ENCODE peak calls at places on chromosomes 5 and 9, in eight cellular contexts. One of them, this sample, is unnamed. For H3K4me1, the result is how much of the 10 kb centered on the place peaks cover.

GRCh38 chr9:133532937-133533668 is 1.4 kb upstream of the ADAMTSL2 start:
- DNase-seq in GM12878: peak
- DNase-seq in uterus: peak
- DNase-seq in adrenal gland: peak
- DNase-seq in A549: peak
- DNase-seq in IMR-90: peak
- DNase-seq in heart left ventricle: peak
- DNase-seq in HCT116: peak
- DNase-seq in this sample: peak

GRCh38 chr5:100841358-100842076 is 61.6 kb downstream of the ST8SIA4 start:
- DNase-seq in GM12878: no peak
- DNase-seq in adrenal gland: no peak
- DNase-seq in HCT116: peak
- DNase-seq in heart left ventricle: no peak
- DNase-seq in A549: peak
- DNase-seq in IMR-90: no peak
- DNase-seq in uterus: no peak
- DNase-seq in this sample: no peak

GRCh38 chr5:137502632-137503031 is 3.5 kb upstream of the SPOCK1 start:
- DNase-seq in HCT116: no peak
- DNase-seq in A549: no peak
- DNase-seq in IMR-90: no peak
- DNase-seq in heart left ventricle: no peak
- DNase-seq in uterus: no peak
- DNase-seq in GM12878: no peak
- DNase-seq in adrenal gland: no peak
- DNase-seq in this sample: no peak

GRCh38 chr5:153659337-153659736 is 168.9 kb downstream of the GRIA1 start:
- DNase-seq in heart left ventricle: no peak
- DNase-seq in HCT116: no peak
- DNase-seq in adrenal gland: peak
- DNase-seq in uterus: no peak
- DNase-seq in A549: no peak
- DNase-seq in GM12878: no peak
- DNase-seq in IMR-90: peak
- DNase-seq in this sample: no peak

GRCh38 chr9:92234503-92234902 is 59.0 kb downstream of the IARS1 start:
- DNase-seq in uterus: no peak
- DNase-seq in IMR-90: no peak
- DNase-seq in adrenal gland: no peak
- DNase-seq in HCT116: no peak
- DNase-seq in A549: no peak
- DNase-seq in GM12878: no peak
- DNase-seq in heart left ventricle: no peak
- DNase-seq in this sample: peak

GRCh38 chr5:127757576-127757975 is 54.4 kb downstream of the CCDC192 start:
- DNase-seq in heart left ventricle: no peak
- DNase-seq in adrenal gland: peak
- DNase-seq in GM12878: peak
- DNase-seq in IMR-90: peak
- DNase-seq in A549: peak
- DNase-seq in HCT116: peak
- DNase-seq in uterus: no peak
- DNase-seq in this sample: peak

GRCh38 chr9:136011703-136012496 is 50.7 kb upstream of the UBAC1 start:
- DNase-seq in GM12878: no peak
- DNase-seq in A549: no peak
- DNase-seq in adrenal gland: peak
- DNase-seq in IMR-90: peak
- DNase-seq in uterus: peak
- DNase-seq in HCT116: no peak
- DNase-seq in heart left ventricle: peak
- DNase-seq in this sample: peak

GRCh38 chr9:93808115-93809029 is 146.8 kb downstream of the BARX1 start:
- DNase-seq in IMR-90: no peak
- DNase-seq in GM12878: no peak
- DNase-seq in uterus: no peak
- DNase-seq in adrenal gland: no peak
- DNase-seq in heart left ventricle: no peak
- DNase-seq in A549: no peak
- DNase-seq in HCT116: no peak
- DNase-seq in this sample: no peak

GRCh38 chr5:73862796-73863195 is 236.8 kb downstream of the ARHGEF28 start:
- DNase-seq in uterus: no peak
- DNase-seq in GM12878: no peak
- DNase-seq in adrenal gland: no peak
- DNase-seq in heart left ventricle: no peak
- DNase-seq in HCT116: no peak
- DNase-seq in IMR-90: no peak
- DNase-seq in A549: no peak
- DNase-seq in this sample: no peak

GRCh38 chr5:6350277-6351090 is 27.9 kb downstream of the MED10 start:
- DNase-seq in adrenal gland: no peak
- DNase-seq in IMR-90: no peak
- DNase-seq in heart left ventricle: no peak
- DNase-seq in HCT116: no peak
- DNase-seq in uterus: no peak
- DNase-seq in A549: no peak
- DNase-seq in GM12878: no peak
- DNase-seq in this sample: no peak

GRCh38 chr5:159104058-159104651 is 4.4 kb upstream of the EBF1 start:
- DNase-seq in IMR-90: peak
- DNase-seq in A549: peak
- DNase-seq in uterus: peak
- DNase-seq in HCT116: no peak
- DNase-seq in adrenal gland: no peak
- DNase-seq in GM12878: no peak
- DNase-seq in heart left ventricle: peak
- DNase-seq in this sample: no peak

GRCh38 chr5:172857982-172858381 is 23.9 kb downstream of the ERGIC1 start:
- DNase-seq in uterus: no peak
- DNase-seq in GM12878: no peak
- DNase-seq in adrenal gland: no peak
- DNase-seq in heart left ventricle: peak
- DNase-seq in IMR-90: no peak
- DNase-seq in HCT116: no peak
- DNase-seq in A549: no peak
- DNase-seq in this sample: no peak

GRCh38 chr5:172854958-172855357 is 20.9 kb downstream of the ERGIC1 start:
- DNase-seq in GM12878: no peak
- DNase-seq in adrenal gland: no peak
- DNase-seq in HCT116: no peak
- DNase-seq in IMR-90: no peak
- DNase-seq in A549: no peak
- DNase-seq in uterus: no peak
- DNase-seq in heart left ventricle: no peak
- DNase-seq in this sample: peak

GRCh38 chr5:172854451-172854871 is 20.4 kb downstream of the ERGIC1 start:
- DNase-seq in heart left ventricle: no peak
- DNase-seq in uterus: no peak
- DNase-seq in A549: no peak
- DNase-seq in HCT116: no peak
- DNase-seq in adrenal gland: no peak
- DNase-seq in IMR-90: peak
- DNase-seq in GM12878: no peak
- DNase-seq in this sample: peak

GRCh38 chr5:172855597-172856292 is 21.7 kb downstream of the ERGIC1 start:
- DNase-seq in heart left ventricle: no peak
- DNase-seq in A549: no peak
- DNase-seq in GM12878: no peak
- DNase-seq in uterus: no peak
- DNase-seq in HCT116: no peak
- DNase-seq in adrenal gland: peak
- DNase-seq in IMR-90: no peak
- DNase-seq in this sample: peak

DNA sequence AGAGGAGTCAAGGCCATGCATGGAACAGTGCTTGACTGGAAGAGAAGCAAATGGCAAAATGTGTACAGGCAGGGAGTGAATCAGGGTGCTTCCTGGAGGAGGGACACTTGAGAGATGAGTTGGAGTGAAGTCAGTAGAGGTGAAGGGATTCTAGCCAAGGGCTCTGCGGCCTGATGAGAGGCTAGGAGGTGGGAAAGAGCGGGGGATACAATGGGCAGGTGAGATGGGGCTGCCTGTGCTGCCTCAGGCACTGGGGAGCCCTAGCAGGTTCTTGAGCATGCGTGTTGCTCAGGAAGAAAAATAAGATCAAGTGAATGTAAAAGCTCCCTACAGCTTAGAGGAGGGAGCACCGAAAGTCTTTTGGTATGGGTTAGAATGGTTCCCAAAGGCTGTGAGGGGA is 22.3 kb downstream of the ERGIC1 start:
- DNase-seq in HCT116: no peak
- DNase-seq in uterus: no peak
- DNase-seq in IMR-90: no peak
- DNase-seq in heart left ventricle: no peak
- DNase-seq in adrenal gland: no peak
- DNase-seq in A549: no peak
- DNase-seq in GM12878: no peak
- DNase-seq in this sample: no peak
- H3K4me1 ChIP-seq in HCT116: under half
- H3K4me1 ChIP-seq in uterus: under half
- H3K4me1 ChIP-seq in IMR-90: half or more
- H3K4me1 ChIP-seq in heart left ventricle: half or more
- H3K4me1 ChIP-seq in adrenal gland: under half
- H3K4me1 ChIP-seq in A549: half or more
- H3K4me1 ChIP-seq in GM12878: under half
- H3K4me1 ChIP-seq in this sample: half or more

GRCh38 chr9:32387256-32387655 is 2.8 kb downstream of the ACO1 start:
- DNase-seq in adrenal gland: no peak
- DNase-seq in heart left ventricle: no peak
- DNase-seq in GM12878: no peak
- DNase-seq in uterus: no peak
- DNase-seq in IMR-90: no peak
- DNase-seq in HCT116: no peak
- DNase-seq in A549: no peak
- DNase-seq in this sample: no peak

GRCh38 chr9:32385135-32385884 is 867 bp downstream of the ACO1 start:
- DNase-seq in A549: no peak
- DNase-seq in adrenal gland: no peak
- DNase-seq in HCT116: no peak
- DNase-seq in GM12878: no peak
- DNase-seq in IMR-90: peak
- DNase-seq in uterus: no peak
- DNase-seq in heart left ventricle: no peak
- DNase-seq in this sample: no peak

GRCh38 chr9:32384364-32385134 is at the start of gene ACO1:
- DNase-seq in A549: peak
- DNase-seq in HCT116: peak
- DNase-seq in adrenal gland: peak
- DNase-seq in heart left ventricle: peak
- DNase-seq in GM12878: peak
- DNase-seq in IMR-90: peak
- DNase-seq in uterus: peak
- DNase-seq in this sample: peak

GRCh38 chr9:32385885-32386283 is 1.4 kb downstream of the ACO1 start:
- DNase-seq in IMR-90: no peak
- DNase-seq in GM12878: no peak
- DNase-seq in A549: no peak
- DNase-seq in adrenal gland: no peak
- DNase-seq in uterus: no peak
- DNase-seq in heart left ventricle: no peak
- DNase-seq in HCT116: no peak
- DNase-seq in this sample: no peak

DNA sequence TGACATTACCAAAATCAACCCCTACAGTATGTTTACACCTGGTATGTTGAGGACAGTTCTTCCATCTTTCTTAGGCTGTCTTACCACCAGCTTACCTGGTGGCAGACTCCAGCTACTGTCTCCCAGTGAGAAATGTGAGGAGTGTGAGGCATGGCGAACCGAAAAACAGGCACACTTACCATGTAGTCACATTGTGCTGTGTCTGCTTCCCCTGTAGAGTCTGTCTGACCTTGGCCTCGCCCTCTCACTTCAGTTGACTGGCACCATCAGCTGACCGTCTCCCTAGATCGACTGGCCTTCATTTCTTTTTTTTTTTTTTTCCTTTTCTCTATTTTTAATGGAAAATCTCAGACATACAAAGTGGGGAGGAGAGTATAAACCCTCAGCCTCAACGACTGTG is 4.9 kb downstream of the ACO1 start:
- DNase-seq in IMR-90: no peak
- DNase-seq in A549: no peak
- DNase-seq in heart left ventricle: no peak
- DNase-seq in GM12878: no peak
- DNase-seq in uterus: no peak
- DNase-seq in HCT116: no peak
- DNase-seq in adrenal gland: peak
- DNase-seq in this sample: no peak
- TF ChIP-seq POLR2A in IMR-90: no peak
- TF ChIP-seq POLR2A in A549: no peak
- TF ChIP-seq POLR2A in heart left ventricle: no peak
- TF ChIP-seq POLR2A in GM12878: no peak
- TF ChIP-seq POLR2A in uterus: no peak
- TF ChIP-seq POLR2A in HCT116: no peak
- TF ChIP-seq POLR2A in adrenal gland: peak
- TF ChIP-seq POLR2A in this sample: no peak

GRCh38 chr5:14277407-14278320 is 134.5 kb downstream of the TRIO start:
- DNase-seq in GM12878: no peak
- DNase-seq in heart left ventricle: no peak
- DNase-seq in A549: no peak
- DNase-seq in IMR-90: no peak
- DNase-seq in adrenal gland: no peak
- DNase-seq in HCT116: no peak
- DNase-seq in uterus: no peak
- DNase-seq in this sample: no peak
- H3K4me1 ChIP-seq in GM12878: under half
- H3K4me1 ChIP-seq in heart left ventricle: under half
- H3K4me1 ChIP-seq in A549: under half
- H3K4me1 ChIP-seq in IMR-90: under half
- H3K4me1 ChIP-seq in adrenal gland: under half
- H3K4me1 ChIP-seq in HCT116: under half
- H3K4me1 ChIP-seq in uterus: under half
- H3K4me1 ChIP-seq in this sample: under half

DNA sequence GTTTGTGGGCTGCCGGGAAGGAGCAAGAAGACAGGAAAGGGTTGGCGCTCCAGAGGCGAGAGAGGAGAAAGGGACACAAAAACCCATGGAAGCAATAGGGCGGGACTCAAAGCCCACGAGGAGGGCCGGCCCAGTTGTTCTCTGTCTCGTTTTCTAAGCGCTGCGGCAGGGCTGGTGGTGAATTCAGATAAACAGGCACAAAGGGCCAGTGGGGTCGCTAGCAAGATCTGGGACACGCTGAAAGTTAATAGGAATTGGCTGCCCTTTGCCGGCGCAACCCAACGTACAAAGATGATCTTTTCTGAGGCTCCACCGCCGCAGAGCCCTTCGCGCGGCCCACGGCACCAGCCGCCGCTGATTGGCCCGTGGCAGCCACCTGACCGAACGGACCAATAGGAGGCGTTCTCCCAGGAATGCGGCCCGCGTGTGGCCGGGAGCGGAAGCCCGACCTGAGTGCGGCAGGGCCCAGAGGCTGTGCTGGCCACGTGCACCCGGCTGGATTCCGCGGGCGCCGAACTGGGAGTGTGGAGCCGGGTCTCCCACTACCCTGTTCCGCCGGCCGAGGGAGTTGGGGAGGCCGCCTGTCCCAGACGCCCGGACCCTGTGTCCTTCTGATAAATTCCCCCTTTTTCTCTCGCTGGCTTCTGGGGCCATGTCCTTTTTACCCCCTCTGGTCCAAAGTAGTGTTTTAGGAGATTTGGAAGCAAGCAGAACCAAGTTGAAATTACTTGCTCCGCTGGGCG is 16.8 kb upstream of the NSD1 start:
- DNase-seq in adrenal gland: peak
- DNase-seq in uterus: peak
- DNase-seq in heart left ventricle: peak
- DNase-seq in GM12878: no peak
- DNase-seq in HCT116: no peak
- DNase-seq in A549: no peak
- DNase-seq in IMR-90: peak
- DNase-seq in this sample: peak
- TF ChIP-seq POLR2A in adrenal gland: peak
- TF ChIP-seq POLR2A in uterus: peak
- TF ChIP-seq POLR2A in heart left ventricle: no peak
- TF ChIP-seq POLR2A in GM12878: no peak
- TF ChIP-seq POLR2A in HCT116: no peak
- TF ChIP-seq POLR2A in A549: no peak
- TF ChIP-seq POLR2A in IMR-90: no peak
- TF ChIP-seq POLR2A in this sample: peak